ENCODE peak calls at places on chromosomes 13 and 19, in seven cellular contexts. Y is kidney epithelial cell, A is body of pancreas, S is cardiac muscle cell, E is lung, W is breast epithelium, C is left ventricle myocardium inferior. Q is an unnamed sample.
A peak's percentile ranks its signal among the peaks of the same experiment; 100 is the strongest.

GRCh38 chr19:56832352-56832928 is 8.1 kb downstream of the PEG3 start:
- DNase-seq in S (no peak), E (no peak), C (no peak), A (no peak), Y (no peak), W (no peak), Q (no peak)

GRCh38 chr19:2167896-2168618 is 4.3 kb downstream of the DOT1L start:
- DNase-seq in Y (no peak), A (peak; percentile 81), C (peak; percentile 81), S (peak; percentile 61), W (no peak), E (peak; percentile 74), Q (peak; percentile 90)

GRCh38 chr13:27339299-27339698 is 68.7 kb downstream of the RASL11A start:
- DNase-seq in Y (no peak), W (no peak), S (peak; percentile 54), A (peak; percentile 47), C (no peak), E (no peak), Q (peak; percentile 14)

GRCh38 chr19:46471116-46471733 is at the start of gene PNMA8A:
- DNase-seq in A (peak; percentile 73), C (peak; percentile 74), W (no peak), S (peak; percentile 95), E (peak; percentile 51), Y (no peak), Q (peak; percentile 79)

GRCh38 chr19:38851622-38852230 is 1.9 kb upstream of the HNRNPL start:
- DNase-seq in C (peak; percentile 95), A (peak; percentile 95), W (peak; percentile 95), S (peak; percentile 96), E (peak; percentile 94), Y (no peak), Q (peak; percentile 92)

GRCh38 chr19:29315566-29315965 is 102.6 kb upstream of the UQCRFS1 start:
- DNase-seq in A (no peak), E (no peak), S (no peak), W (no peak), C (no peak), Y (no peak), Q (no peak)

GRCh38 chr13:107551521-107551920 is 663.8 kb downstream of the LIG4 start:
- DNase-seq in A (no peak), E (no peak), Y (no peak), W (no peak), S (no peak), C (no peak), Q (no peak)

GRCh38 chr19:45641274-45642105 is 2.3 kb upstream of the EML2 start:
- DNase-seq in Y (peak; percentile 72), C (peak; percentile 74), S (peak; percentile 93), E (peak; percentile 93), A (peak; percentile 97), W (peak; percentile 87), Q (peak; percentile 90)

GRCh38 chr13:28250542-28250941 is 112.2 kb downstream of the PAN3 start:
- DNase-seq in C (no peak), A (no peak), Y (no peak), W (no peak), S (no peak), E (no peak), Q (no peak)

GRCh38 chr19:41999071-41999877 is 5.2 kb upstream of the ATP1A3 start:
- DNase-seq in S (peak; percentile 17), C (no peak), A (no peak), W (no peak), E (no peak), Y (no peak), Q (no peak)

GRCh38 chr19:17340871-17341357 is 3.6 kb downstream of the GTPBP3 start:
- DNase-seq in S (no peak), A (no peak), W (no peak), C (no peak), E (no peak), Y (no peak), Q (no peak)
- TF ChIP-seq CTCF in S (no peak), A (no peak), W (no peak), C (no peak), E (no peak), Y (no peak), Q (no peak)

GRCh38 chr19:47794526-47794925 is 9.8 kb downstream of the TPRX1 start:
- DNase-seq in W (no peak), A (no peak), E (no peak), Y (no peak), C (no peak), S (no peak), Q (no peak)

GRCh38 chr19:47796785-47797184 is 7.6 kb downstream of the TPRX1 start:
- DNase-seq in S (no peak), E (no peak), Y (no peak), C (no peak), W (no peak), A (no peak), Q (no peak)

GRCh38 chr19:47790398-47790814 is 11.9 kb downstream of the SELENOW start:
- DNase-seq in E (peak; percentile 87), A (peak; percentile 80), W (peak; percentile 78), C (peak; percentile 80), Y (no peak), S (peak; percentile 92), Q (peak; percentile 31)

GRCh38 chr19:47797996-47798903 is 6.1 kb downstream of the TPRX1 start:
- DNase-seq in W (no peak), Y (no peak), C (no peak), A (no peak), S (no peak), E (no peak), Q (no peak)

GRCh38 chr19:47792616-47793015 is 11.7 kb downstream of the TPRX1 start:
- DNase-seq in E (no peak), A (no peak), W (no peak), Y (no peak), S (no peak), C (no peak), Q (no peak)
- H3K4me3 ChIP-seq in E (no peak overlapping the region), A (no peak overlapping the region), W (no peak overlapping the region), Y (no peak overlapping the region), S (no peak overlapping the region), C (no peak overlapping the region), Q (no peak overlapping the region)

GRCh38 chr13:111186305-111186930 is 71.3 kb downstream of the ARHGEF7 start:
- DNase-seq in A (no peak), E (no peak), W (no peak), C (no peak), Y (no peak), S (no peak), Q (no peak)
- TF ChIP-seq CTCF in A (no peak), E (no peak), W (no peak), C (no peak), Y (no peak), S (no peak), Q (no peak)

DNA sequence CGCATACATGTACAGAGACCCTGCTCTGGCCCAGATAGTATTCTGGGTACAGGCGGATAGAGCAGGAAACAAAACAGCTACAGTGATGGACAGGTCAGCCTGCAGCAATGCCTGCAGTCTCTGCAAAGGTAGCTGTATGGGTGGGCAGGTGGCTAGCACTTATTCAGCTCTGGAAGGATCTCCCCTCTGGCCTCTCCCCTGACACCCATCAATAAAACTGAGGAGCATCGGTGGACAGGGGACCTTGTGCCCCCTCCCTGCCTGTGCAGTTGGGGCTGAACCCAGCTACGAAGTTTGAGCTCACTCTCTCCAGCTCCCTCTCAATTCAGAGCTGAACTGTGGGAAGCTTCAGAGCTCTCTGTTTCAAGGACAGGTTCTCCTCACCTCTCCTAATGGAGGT is 1.6 kb downstream of the ALOX5AP start:
- DNase-seq in C (no peak), S (no peak), A (no peak), Y (no peak), W (no peak), E (no peak), Q (no peak)
- H3K4me3 ChIP-seq in C (peak overlapping the region; percentile 29), S (no peak overlapping the region), A (no peak overlapping the region), Y (no peak overlapping the region), W (no peak overlapping the region), E (no peak overlapping the region), Q (no peak overlapping the region)

Q was measured in foreskin fibroblast.